ENCODE peak calls at places on chromosomes 11 and 22, in five cellular contexts. B is H1, E is GM12878, T is T47D, I is SK-N-SH. R is an unnamed sample.

GRCh38 chr22:48365386-48365785 is 1462.3 kb downstream of the BRD1 start:
- DNase-seq in T (no peak), I (no peak), B (peak; percentile 22), E (no peak), R (no peak)

GRCh38 chr22:42769574-42770447 is 49.1 kb upstream of the A4GALT start:
- DNase-seq in E (peak; percentile 44), T (no peak), I (no peak), B (no peak), R (no peak)

GRCh38 chr11:43072096-43072495 is 239.7 kb upstream of the API5 start:
- DNase-seq in T (no peak), B (no peak), I (peak; percentile 9), E (no peak), R (no peak)

GRCh38 chr22:24230911-24231656 is 13.8 kb downstream of the GGT5 start:
- DNase-seq in I (peak; percentile 53), T (no peak), E (no peak), B (peak; percentile 98), R (no peak)

GRCh38 chr11:44096360-44097188 is 1.1 kb downstream of the EXT2 start:
- DNase-seq in I (no peak), E (no peak), T (no peak), B (no peak), R (no peak)

GRCh38 chr22:39940757-39941305 is 19.4 kb upstream of the TMA7B start:
- DNase-seq in B (no peak), T (no peak), I (no peak), E (no peak), R (no peak)

GRCh38 chr11:94544582-94544831 is 786 bp downstream of the FUT4 start:
- DNase-seq in I (no peak), T (no peak), E (no peak), B (no peak), R (no peak)

GRCh38 chr11:1060410-1060809 is 14.3 kb upstream of the MUC2 start:
- DNase-seq in E (no peak), T (no peak), I (no peak), B (no peak), R (no peak)

GRCh38 chr22:39763276-39763675 is 130.3 kb downstream of the ENTHD1 start:
- DNase-seq in I (no peak), B (no peak), E (no peak), T (no peak), R (no peak)

GRCh38 chr11:36012410-36012809 is 68.5 kb downstream of the LDLRAD3 start:
- DNase-seq in B (no peak), E (no peak), I (no peak), T (no peak), R (no peak)

GRCh38 chr11:90219438-90219837 is 3.4 kb downstream of the CHORDC1 start:
- DNase-seq in I (no peak), T (no peak), B (no peak), E (no peak), R (no peak)

GRCh38 chr11:129849447-129850130 is 33.9 kb downstream of the TMEM45B start:
- DNase-seq in I (no peak), B (no peak), T (no peak), E (no peak), R (no peak)

GRCh38 chr11:102452461-102453285 is at the start of gene TMEM123:
- DNase-seq in B (peak; percentile 87), T (peak; percentile 58), I (peak; percentile 93), E (no peak), R (peak; percentile 44)

GRCh38 chr11:101446238-101446637 is 137.6 kb downstream of the TRPC6 start:
- DNase-seq in B (no peak), I (no peak), E (no peak), T (no peak), R (no peak)

GRCh38 chr11:122751298-122752070 is 86.8 kb upstream of the CRTAM start:
- DNase-seq in T (no peak), E (no peak), B (no peak), I (peak; percentile 77), R (no peak)

GRCh38 chr22:20245577-20246367 is 22.3 kb downstream of the RTN4R start:
- DNase-seq in I (no peak), B (no peak), E (no peak), T (no peak), R (no peak)

GRCh38 chr11:132073787-132074186 is 703.4 kb downstream of the NTM start:
- DNase-seq in B (no peak), I (no peak), E (no peak), T (no peak), R (no peak)

GRCh38 chr11:61477734-61478148 is 30.8 kb upstream of the LRRC10B start:
- DNase-seq in E (no peak), T (peak; percentile 55), B (peak; percentile 94), I (peak; percentile 89), R (no peak)

GRCh38 chr11:44305643-44306468 is 4.1 kb downstream of the ALX4 start:
- DNase-seq in T (no peak), I (peak; percentile 62), B (peak; percentile 77), E (no peak), R (no peak)

GRCh38 chr11:2209900-2210321 is 38.3 kb upstream of the TH start:
- DNase-seq in T (no peak), E (no peak), I (no peak), B (peak; percentile 35), R (no peak)

GRCh38 chr11:119872911-119873310 is 143.9 kb upstream of the NECTIN1 start:
- DNase-seq in B (no peak), I (peak; percentile 69), T (no peak), E (no peak), R (no peak)

GRCh38 chr11:76648929-76649328 is 21.6 kb downstream of the LRRC32 start:
- DNase-seq in E (no peak), I (no peak), T (no peak), B (no peak), R (no peak)

GRCh38 chr22:31899661-31900060 is 44.7 kb upstream of the YWHAH start:
- DNase-seq in E (no peak), I (no peak), T (no peak), B (no peak), R (no peak)

GRCh38 chr11:113176561-113176960 is 137.8 kb upstream of the TTC12 start:
- DNase-seq in E (no peak), B (no peak), T (no peak), I (no peak), R (no peak)

GRCh38 chr11:35618497-35619029 is 303 bp downstream of the FJX1 start:
- DNase-seq in T (peak; percentile 59), E (no peak), I (peak; percentile 78), B (no peak), R (no peak)

GRCh38 chr11:63769044-63769718 is 606 bp upstream of the ZFTA start:
- DNase-seq in I (peak; percentile 83), T (peak; percentile 54), E (no peak), B (peak; percentile 72), R (no peak)

GRCh38 chr11:63768232-63769043 is at the start of gene ZFTA:
- DNase-seq in B (peak; percentile 90), E (no peak), T (peak; percentile 92), I (peak; percentile 98), R (no peak)

GRCh38 chr11:63769719-63770443 is 1.3 kb upstream of the ZFTA start:
- DNase-seq in B (peak; percentile 67), E (no peak), I (no peak), T (no peak), R (no peak)

GRCh38 chr11:63767415-63768231 is 952 bp downstream of the ZFTA start:
- DNase-seq in T (peak; percentile 94), B (peak; percentile 78), E (no peak), I (peak; percentile 85), R (peak; percentile 38)

DNA sequence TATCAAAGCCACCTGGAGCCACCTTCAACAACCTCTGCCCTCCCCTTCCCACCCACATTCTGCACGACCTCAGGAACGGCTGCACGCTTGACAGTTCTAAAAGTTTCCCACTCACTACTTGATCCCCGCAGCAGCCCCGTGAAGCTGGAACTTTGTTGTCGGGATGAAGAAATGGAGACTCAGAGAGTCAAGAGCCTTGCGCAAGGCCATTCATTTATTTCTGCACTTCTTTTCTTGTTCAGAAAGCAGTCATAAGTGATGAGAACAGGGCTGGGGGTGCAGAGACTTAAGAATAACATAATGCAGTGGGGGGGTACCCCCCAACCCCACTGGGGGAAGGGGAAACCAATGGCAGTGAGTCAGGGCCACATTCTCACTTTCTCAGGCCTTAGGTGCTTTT is 2.2 kb upstream of the ZFTA start:
- DNase-seq in B (no peak), T (no peak), I (no peak), E (no peak), R (no peak)
- TF ChIP-seq JUND in B (no peak), T (no peak), I (no peak), E (no peak), R (no peak)

DNA sequence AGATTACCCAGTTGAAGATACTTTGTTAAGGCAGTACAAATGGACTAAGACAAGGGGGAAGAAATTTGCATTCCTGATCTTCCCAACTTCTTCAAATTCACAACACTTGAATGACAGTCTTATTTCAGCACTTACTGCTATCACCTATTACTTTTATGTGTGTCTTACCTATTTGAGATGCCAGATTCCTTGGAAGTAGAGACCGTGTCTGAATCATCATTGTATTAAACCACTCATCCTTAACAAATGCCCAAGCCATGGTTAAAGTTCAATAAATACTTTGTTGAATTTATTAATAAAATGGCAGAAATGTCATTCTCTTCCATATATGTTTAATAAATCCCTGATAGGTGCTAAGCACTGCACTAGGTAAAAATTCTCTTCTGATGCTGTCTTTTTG is 18.3 kb downstream of the SC5D start:
- DNase-seq in B (no peak), T (no peak), I (no peak), E (no peak), R (no peak)
- TF ChIP-seq JUND in B (no peak), T (no peak), I (no peak), E (no peak), R (no peak)

DNA sequence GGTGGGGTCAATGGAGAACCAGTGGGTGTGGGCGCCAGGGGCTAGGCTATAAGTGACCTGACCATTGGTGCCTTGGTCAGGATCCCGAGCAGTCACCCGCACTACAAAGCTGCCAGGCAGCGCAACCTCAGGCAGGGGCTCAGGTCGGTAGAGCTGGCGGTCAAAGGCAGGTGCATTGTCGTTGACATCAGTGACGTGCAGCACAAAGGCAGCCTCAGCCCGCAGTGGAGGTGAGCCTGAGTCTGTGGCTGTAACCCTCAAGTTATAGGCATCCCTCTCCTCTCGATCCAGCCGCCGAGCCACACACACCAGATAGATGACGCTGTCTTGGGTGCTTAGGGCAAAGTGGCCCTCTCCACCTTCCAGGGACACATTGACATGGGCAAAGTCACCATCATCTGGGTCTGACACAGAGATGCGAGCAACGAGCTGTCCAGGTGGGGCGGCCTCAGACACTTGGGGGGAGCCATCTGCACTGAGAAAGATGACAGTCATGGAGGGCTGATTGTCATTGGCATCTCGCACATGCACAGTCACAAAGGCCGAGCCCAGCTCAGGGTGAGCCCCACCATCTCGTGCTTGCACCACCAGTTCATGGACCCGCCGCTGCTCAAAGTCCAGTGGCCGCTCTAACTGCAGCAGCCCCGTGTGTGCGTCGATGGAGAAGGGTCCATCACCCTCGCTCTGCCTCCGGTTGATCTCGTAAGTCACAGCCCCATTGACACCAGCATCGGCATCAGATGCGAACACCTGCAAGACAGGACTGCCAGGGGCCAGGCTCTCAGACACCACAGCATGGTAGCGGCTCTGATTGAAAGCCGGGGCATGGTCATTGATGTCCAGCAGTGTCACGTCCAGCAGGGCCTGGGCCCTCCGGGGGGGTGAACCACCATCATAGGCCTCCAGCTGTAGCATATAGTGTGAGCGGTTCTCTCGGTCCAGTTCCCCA is 15.3 kb downstream of the DCHS1 start:
- DNase-seq in I (no peak), B (no peak), T (no peak), E (no peak), R (no peak)
- TF ChIP-seq JUND in I (no peak), B (no peak), T (no peak), E (no peak), R (no peak)

DNA sequence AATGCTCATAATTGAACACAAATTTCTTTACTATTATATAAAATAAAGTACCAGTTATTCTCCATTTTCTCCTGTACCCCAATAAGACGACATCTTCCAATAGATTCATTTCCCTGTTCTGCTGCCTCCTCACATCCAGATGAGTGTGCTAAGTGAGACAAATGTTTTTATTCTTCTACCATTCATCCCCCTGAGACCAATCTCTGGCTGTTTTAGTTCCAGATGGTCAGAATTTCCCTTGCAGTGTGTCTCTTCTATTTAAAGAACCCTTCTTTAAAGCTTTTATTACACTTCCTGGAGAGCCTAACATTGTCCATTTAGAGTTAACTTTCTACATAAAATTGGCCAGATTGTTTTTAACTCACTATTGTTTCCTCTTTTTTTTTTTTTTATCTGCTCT is 41.2 kb upstream of the GLYATL1 start:
- DNase-seq in B (no peak), I (no peak), T (no peak), E (no peak), R (no peak)
- TF ChIP-seq JUND in B (no peak), I (no peak), T (no peak), E (no peak), R (no peak)

R was measured in HCT116.